ENCODE peak calls at places on chromosomes 11 and 22, in nine cellular contexts. One of them, this sample, is unnamed.
A peak's percentile ranks its signal among the peaks of the same experiment; 100 is the strongest.

GRCh38 chr22:40463017-40463631 is 92.7 kb downstream of the SGSM3 start:
- DNase-seq in GM19239: peak; percentile 20
- DNase-seq in hepatic stellate cell: no peak
- DNase-seq in dorsolateral prefrontal cortex: no peak
- DNase-seq in NCI-H460: no peak
- DNase-seq in effector memory CD8-positive, alpha-beta T cell: peak; percentile 14
- DNase-seq in activated CD4-positive, alpha-beta T cell treated with anti-CD3 and anti-CD28 coated beads for 36 hours: peak; percentile 74
- DNase-seq in RWPE1: no peak
- DNase-seq in iris pigment epithelial cell: no peak
- DNase-seq in this sample: peak; percentile 27

GRCh38 chr22:47210112-47210657 is 447.7 kb downstream of the TBC1D22A start:
- DNase-seq in iris pigment epithelial cell: no peak
- DNase-seq in RWPE1: no peak
- DNase-seq in NCI-H460: no peak
- DNase-seq in effector memory CD8-positive, alpha-beta T cell: no peak
- DNase-seq in activated CD4-positive, alpha-beta T cell treated with anti-CD3 and anti-CD28 coated beads for 36 hours: no peak
- DNase-seq in dorsolateral prefrontal cortex: no peak
- DNase-seq in GM19239: no peak
- DNase-seq in hepatic stellate cell: no peak
- DNase-seq in this sample: no peak

GRCh38 chr11:94790771-94791180 is 22.6 kb downstream of the AMOTL1 start:
- DNase-seq in activated CD4-positive, alpha-beta T cell treated with anti-CD3 and anti-CD28 coated beads for 36 hours: no peak
- DNase-seq in hepatic stellate cell: no peak
- DNase-seq in RWPE1: no peak
- DNase-seq in NCI-H460: no peak
- DNase-seq in dorsolateral prefrontal cortex: no peak
- DNase-seq in effector memory CD8-positive, alpha-beta T cell: no peak
- DNase-seq in GM19239: no peak
- DNase-seq in iris pigment epithelial cell: no peak
- DNase-seq in this sample: no peak

GRCh38 chr22:23282089-23282501 is 101.8 kb downstream of the BCR start:
- DNase-seq in hepatic stellate cell: no peak
- DNase-seq in GM19239: no peak
- DNase-seq in NCI-H460: peak; percentile 70
- DNase-seq in RWPE1: peak; percentile 93
- DNase-seq in iris pigment epithelial cell: peak; percentile 44
- DNase-seq in dorsolateral prefrontal cortex: peak; percentile 61
- DNase-seq in effector memory CD8-positive, alpha-beta T cell: no peak
- DNase-seq in activated CD4-positive, alpha-beta T cell treated with anti-CD3 and anti-CD28 coated beads for 36 hours: no peak
- DNase-seq in this sample: peak; percentile 60

GRCh38 chr11:111851636-111852035 is 19.7 kb downstream of the ALG9 start:
- DNase-seq in hepatic stellate cell: no peak
- DNase-seq in activated CD4-positive, alpha-beta T cell treated with anti-CD3 and anti-CD28 coated beads for 36 hours: no peak
- DNase-seq in GM19239: no peak
- DNase-seq in effector memory CD8-positive, alpha-beta T cell: no peak
- DNase-seq in iris pigment epithelial cell: peak; percentile 56
- DNase-seq in dorsolateral prefrontal cortex: no peak
- DNase-seq in NCI-H460: no peak
- DNase-seq in RWPE1: no peak
- DNase-seq in this sample: no peak

GRCh38 chr11:15471709-15472404 is 357.1 kb downstream of the INSC start:
- DNase-seq in hepatic stellate cell: no peak
- DNase-seq in RWPE1: no peak
- DNase-seq in activated CD4-positive, alpha-beta T cell treated with anti-CD3 and anti-CD28 coated beads for 36 hours: no peak
- DNase-seq in NCI-H460: no peak
- DNase-seq in iris pigment epithelial cell: no peak
- DNase-seq in dorsolateral prefrontal cortex: no peak
- DNase-seq in effector memory CD8-positive, alpha-beta T cell: no peak
- DNase-seq in GM19239: no peak
- DNase-seq in this sample: no peak

GRCh38 chr11:78416285-78417174 is 1.1 kb downstream of the GAB2 start:
- DNase-seq in GM19239: peak; percentile 42
- DNase-seq in iris pigment epithelial cell: peak; percentile 89
- DNase-seq in effector memory CD8-positive, alpha-beta T cell: peak; percentile 72
- DNase-seq in hepatic stellate cell: peak; percentile 77
- DNase-seq in RWPE1: peak; percentile 50
- DNase-seq in NCI-H460: peak; percentile 67
- DNase-seq in dorsolateral prefrontal cortex: peak; percentile 66
- DNase-seq in activated CD4-positive, alpha-beta T cell treated with anti-CD3 and anti-CD28 coated beads for 36 hours: peak; percentile 88
- DNase-seq in this sample: peak; percentile 86

GRCh38 chr11:44983786-44984185 is 33.1 kb upstream of the TP53I11 start:
- DNase-seq in NCI-H460: no peak
- DNase-seq in RWPE1: no peak
- DNase-seq in hepatic stellate cell: no peak
- DNase-seq in activated CD4-positive, alpha-beta T cell treated with anti-CD3 and anti-CD28 coated beads for 36 hours: no peak
- DNase-seq in GM19239: no peak
- DNase-seq in effector memory CD8-positive, alpha-beta T cell: no peak
- DNase-seq in iris pigment epithelial cell: no peak
- DNase-seq in dorsolateral prefrontal cortex: no peak
- DNase-seq in this sample: no peak

GRCh38 chr22:35219012-35219411 is 38.3 kb upstream of the HMGXB4 start:
- DNase-seq in NCI-H460: no peak
- DNase-seq in RWPE1: peak; percentile 18
- DNase-seq in iris pigment epithelial cell: peak; percentile 37
- DNase-seq in activated CD4-positive, alpha-beta T cell treated with anti-CD3 and anti-CD28 coated beads for 36 hours: no peak
- DNase-seq in hepatic stellate cell: peak; percentile 47
- DNase-seq in effector memory CD8-positive, alpha-beta T cell: no peak
- DNase-seq in GM19239: no peak
- DNase-seq in dorsolateral prefrontal cortex: no peak
- DNase-seq in this sample: no peak

This sample was measured in transverse colon.